ENCODE peak calls at places on chromosome 4, in six cellular contexts. C is H7, R is neural crest cell, X is fibroblast of pulmonary artery, H is activated T-cell treated with anti-CD3 and anti-CD28 coated beads for 48 hours, L is NCI-H748 treated with DMSO at 0.1 percent for 48 hours. I is an unnamed sample.

GRCh38 chr4:163332526-163333405 is at the start of gene NPY1R:
- DNase-seq in C (peak), R (peak), X (peak), H (peak), L (peak), I (peak)

GRCh38 chr4:21780158-21780557 is 168.4 kb downstream of the KCNIP4 start:
- DNase-seq in C (no peak), R (no peak), X (no peak), H (no peak), L (no peak), I (peak)

GRCh38 chr4:136007991-136008390 is 1524.3 kb downstream of the PCDH18 start:
- DNase-seq in C (no peak), R (no peak), X (no peak), H (no peak), L (no peak), I (no peak)

GRCh38 chr4:141646969-141647368 is 10.6 kb downstream of the IL15 start:
- DNase-seq in C (no peak), R (no peak), X (no peak), H (no peak), L (no peak), I (peak)

GRCh38 chr4:47862297-47862696 is 24.4 kb upstream of the CORIN start:
- DNase-seq in C (no peak), R (no peak), X (peak), H (no peak), L (no peak), I (peak)

GRCh38 chr4:165609653-165610052 is 230.8 kb downstream of the CPE start:
- DNase-seq in C (peak), R (no peak), X (no peak), H (no peak), L (no peak), I (no peak)

GRCh38 chr4:135598151-135598550 is 1396.6 kb upstream of the PABPC4L start:
- DNase-seq in C (no peak), R (no peak), X (peak), H (no peak), L (no peak), I (no peak)

GRCh38 chr4:10732235-10732975 is 47.8 kb upstream of the CLNK start:
- DNase-seq in C (no peak), R (no peak), X (no peak), H (no peak), L (no peak), I (no peak)

GRCh38 chr4:74127745-74128144 is 28.8 kb upstream of the CXCL2 start:
- DNase-seq in C (no peak), R (no peak), X (no peak), H (no peak), L (no peak), I (no peak)

GRCh38 chr4:80128941-80129340 is 55.9 kb upstream of the ANTXR2 start:
- DNase-seq in C (no peak), R (no peak), X (no peak), H (no peak), L (no peak), I (no peak)

GRCh38 chr4:111400736-111401135 is 744.5 kb upstream of the FAM241A start:
- DNase-seq in C (no peak), R (no peak), X (peak), H (no peak), L (peak), I (peak)